ENCODE peak calls at places on chromosomes 7 and 10, in seven cellular contexts. Z, O, A, D, Q, S and E are unnamed samples.

GRCh38 chr7:147803625-147804024 is 786.9 kb upstream of the C7orf33 start:
- DNase-seq in Q (no peak), A (no peak), S (no peak), Z (peak; percentile 2), D (no peak), O (no peak), E (no peak)

GRCh38 chr10:13162013-13162364 is 631 bp downstream of the MCM10 start:
- DNase-seq in Q (no peak), Z (no peak), O (peak; percentile 1), S (no peak), D (no peak), A (no peak), E (no peak)

GRCh38 chr7:12715372-12716133 is 28.1 kb downstream of the ARL4A start:
- DNase-seq in O (peak; percentile 28), Q (no peak), S (peak; percentile 100), D (no peak), A (no peak), Z (peak; percentile 99), E (peak; percentile 71)

GRCh38 chr7:130909881-130910672 is 176.1 kb upstream of the KLF14 start:
- DNase-seq in D (no peak), O (no peak), A (peak; percentile 84), Q (no peak), S (peak; percentile 65), Z (no peak), E (no peak)

GRCh38 chr10:76736848-76737495 is 900.6 kb downstream of the KCNMA1 start:
- DNase-seq in Z (no peak), A (no peak), S (no peak), Q (no peak), O (no peak), D (no peak), E (no peak)

GRCh38 chr10:50325449-50326188 is 74.3 kb upstream of the ASAH2 start:
- DNase-seq in D (no peak), Q (no peak), S (peak; percentile 95), A (peak; percentile 51), O (no peak), Z (peak; percentile 98), E (peak; percentile 84)

GRCh38 chr7:5709347-5709950 is 72.0 kb downstream of the RNF216 start:
- DNase-seq in S (no peak), Z (no peak), Q (no peak), A (no peak), O (no peak), D (no peak), E (no peak)

GRCh38 chr10:110762849-110763211 is 108.9 kb upstream of the PDCD4 start:
- DNase-seq in A (no peak), O (no peak), Z (no peak), S (no peak), D (no peak), Q (no peak), E (no peak)

GRCh38 chr7:151571471-151571870 is 51.8 kb upstream of the RHEB start:
- DNase-seq in A (no peak), S (no peak), D (no peak), Q (no peak), Z (no peak), O (no peak), E (no peak)

GRCh38 chr7:117302396-117302795 is 20.5 kb downstream of the WNT2 start:
- DNase-seq in Q (no peak), S (no peak), D (no peak), O (no peak), A (no peak), Z (no peak), E (no peak)

GRCh38 chr7:41882745-41883527 is 180.0 kb upstream of the INHBA start:
- DNase-seq in D (no peak), Q (no peak), O (no peak), A (no peak), S (no peak), Z (no peak), E (no peak)

GRCh38 chr7:33452805-33453502 is 323.6 kb downstream of the BBS9 start:
- DNase-seq in O (no peak), D (no peak), S (peak; percentile 64), A (no peak), Z (peak; percentile 66), Q (no peak), E (no peak)

GRCh38 chr10:19788902-19789301 is 27.3 kb upstream of the PLXDC2 start:
- DNase-seq in A (no peak), O (no peak), Z (no peak), S (peak; percentile 9), Q (no peak), D (no peak), E (no peak)

GRCh38 chr7:155486783-155487508 is 29.0 kb downstream of the EN2 start:
- DNase-seq in Q (no peak), O (no peak), Z (no peak), D (no peak), A (no peak), S (no peak), E (no peak)

GRCh38 chr7:75966209-75966961 is 28.0 kb downstream of the TMEM120A start:
- DNase-seq in Q (no peak), Z (peak; percentile 51), O (no peak), D (no peak), A (no peak), S (peak; percentile 99), E (no peak)

GRCh38 chr10:14481752-14482151 is 151.0 kb upstream of the FRMD4A start:
- DNase-seq in D (no peak), A (no peak), Q (no peak), O (no peak), Z (peak; percentile 76), S (no peak), E (peak; percentile 68)

GRCh38 chr10:61063035-61063434 is 119.0 kb upstream of the RHOBTB1 start:
- DNase-seq in O (no peak), Z (peak; percentile 36), Q (no peak), A (no peak), S (no peak), D (no peak), E (no peak)

GRCh38 chr7:101567231-101567630 is 61.9 kb downstream of the MYL10 start:
- DNase-seq in Q (no peak), Z (no peak), S (no peak), O (no peak), D (no peak), A (no peak), E (no peak)

GRCh38 chr10:86652361-86653202 is 1.8 kb upstream of the OPN4 start:
- DNase-seq in D (peak; percentile 9), A (no peak), S (no peak), Q (no peak), O (no peak), Z (peak; percentile 21), E (no peak)

GRCh38 chr7:2554654-2555053 is 670 bp downstream of the BRAT1 start:
- DNase-seq in S (no peak), Z (no peak), Q (no peak), A (no peak), O (no peak), D (no peak), E (no peak)

GRCh38 chr10:497289-497688 is 192.2 kb downstream of the DIP2C start:
- DNase-seq in S (no peak), Z (no peak), D (no peak), O (no peak), Q (no peak), A (no peak), E (no peak)

GRCh38 chr10:82340166-82340565 is 465.2 kb downstream of the NRG3 start:
- DNase-seq in O (no peak), Q (no peak), A (no peak), Z (no peak), S (no peak), D (no peak), E (no peak)

GRCh38 chr7:115178831-115179230 is 256.9 kb downstream of the MDFIC start:
- DNase-seq in Z (no peak), A (no peak), D (no peak), S (no peak), O (no peak), Q (no peak), E (no peak)

GRCh38 chr7:123271231-123271630 is 71.5 kb upstream of the SLC13A1 start:
- DNase-seq in Z (peak; percentile 21), O (no peak), A (no peak), S (peak; percentile 99), D (no peak), Q (no peak), E (peak; percentile 65)

GRCh38 chr10:131649609-131650008 is 251.2 kb upstream of the PPP2R2D start:
- DNase-seq in A (no peak), Q (no peak), D (no peak), Z (no peak), O (no peak), S (no peak), E (no peak)